ENCODE peak calls at places on chromosomes 13 and 19, in five cellular contexts. One of them, this sample, is unnamed.

GRCh38 chr13:57582032-57582431 is 49.5 kb upstream of the PCDH17 start:
- DNase-seq in A549: no peak
- DNase-seq in H1: peak
- DNase-seq in K562: no peak
- DNase-seq in HepG2: peak
- DNase-seq in this sample: no peak

GRCh38 chr13:25455146-25455545 is 83.4 kb downstream of the ATP8A2 start:
- DNase-seq in A549: no peak
- DNase-seq in H1: no peak
- DNase-seq in K562: no peak
- DNase-seq in HepG2: no peak
- DNase-seq in this sample: no peak

GRCh38 chr13:52738719-52739467 is 727 bp downstream of the CNMD start:
- DNase-seq in A549: no peak
- DNase-seq in H1: no peak
- DNase-seq in K562: peak
- DNase-seq in HepG2: no peak
- DNase-seq in this sample: peak

GRCh38 chr13:49409008-49409407 is 34.9 kb downstream of the CAB39L start:
- DNase-seq in A549: no peak
- DNase-seq in H1: no peak
- DNase-seq in K562: no peak
- DNase-seq in HepG2: no peak
- DNase-seq in this sample: no peak

GRCh38 chr13:20984879-20985278 is 76.5 kb downstream of the LATS2 start:
- DNase-seq in A549: no peak
- DNase-seq in H1: no peak
- DNase-seq in K562: no peak
- DNase-seq in HepG2: no peak
- DNase-seq in this sample: no peak

GRCh38 chr19:18300930-18301717 is 19.7 kb upstream of the JUND start:
- DNase-seq in A549: no peak
- DNase-seq in H1: no peak
- DNase-seq in K562: peak
- DNase-seq in HepG2: no peak
- DNase-seq in this sample: no peak

GRCh38 chr13:47135800-47136658 is 239.2 kb upstream of the HTR2A start:
- DNase-seq in A549: no peak
- DNase-seq in H1: no peak
- DNase-seq in K562: no peak
- DNase-seq in HepG2: no peak
- DNase-seq in this sample: no peak

GRCh38 chr13:109704771-109705628 is 81.4 kb downstream of the IRS2 start:
- DNase-seq in A549: peak
- DNase-seq in H1: no peak
- DNase-seq in K562: no peak
- DNase-seq in HepG2: no peak
- DNase-seq in this sample: no peak

GRCh38 chr13:109684836-109685602 is 101.4 kb downstream of the IRS2 start:
- DNase-seq in A549: no peak
- DNase-seq in H1: no peak
- DNase-seq in K562: no peak
- DNase-seq in HepG2: no peak
- DNase-seq in this sample: no peak

GRCh38 chr13:32039056-32039455 is 7.5 kb downstream of the FRY start:
- DNase-seq in A549: no peak
- DNase-seq in H1: no peak
- DNase-seq in K562: no peak
- DNase-seq in HepG2: no peak
- DNase-seq in this sample: no peak

GRCh38 chr19:51259348-51260245 is 8.7 kb downstream of the SIGLECL1 start:
- DNase-seq in A549: peak
- DNase-seq in H1: peak
- DNase-seq in K562: peak
- DNase-seq in HepG2: peak
- DNase-seq in this sample: peak

GRCh38 chr19:3270908-3271307 is 46.4 kb downstream of the CELF5 start:
- DNase-seq in A549: no peak
- DNase-seq in H1: no peak
- DNase-seq in K562: peak
- DNase-seq in HepG2: peak
- DNase-seq in this sample: no peak

GRCh38 chr13:109914111-109914510 is 127.7 kb upstream of the IRS2 start:
- DNase-seq in A549: no peak
- DNase-seq in H1: no peak
- DNase-seq in K562: no peak
- DNase-seq in HepG2: no peak
- DNase-seq in this sample: no peak

GRCh38 chr13:39415403-39415802 is 187.6 kb downstream of the LHFPL6 start:
- DNase-seq in A549: no peak
- DNase-seq in H1: no peak
- DNase-seq in K562: no peak
- DNase-seq in HepG2: no peak
- DNase-seq in this sample: peak

GRCh38 chr13:75455962-75456361 is 26.0 kb downstream of the TBC1D4 start:
- DNase-seq in A549: no peak
- DNase-seq in H1: no peak
- DNase-seq in K562: no peak
- DNase-seq in HepG2: no peak
- DNase-seq in this sample: no peak

GRCh38 chr19:29532956-29533355 is 7.2 kb downstream of the VSTM2B start:
- DNase-seq in A549: no peak
- DNase-seq in H1: no peak
- DNase-seq in K562: no peak
- DNase-seq in HepG2: no peak
- DNase-seq in this sample: no peak

GRCh38 chr13:101127741-101128353 is 288.5 kb downstream of the NALCN start:
- DNase-seq in A549: peak
- DNase-seq in H1: no peak
- DNase-seq in K562: peak
- DNase-seq in HepG2: peak
- DNase-seq in this sample: peak

GRCh38 chr13:98377635-98378378 is 199.1 kb downstream of the STK24 start:
- DNase-seq in A549: no peak
- DNase-seq in H1: no peak
- DNase-seq in K562: no peak
- DNase-seq in HepG2: no peak
- DNase-seq in this sample: no peak

GRCh38 chr13:27792393-27793218 is at the start of gene GSX1:
- DNase-seq in A549: peak
- DNase-seq in H1: peak
- DNase-seq in K562: peak
- DNase-seq in HepG2: peak
- DNase-seq in this sample: peak

GRCh38 chr13:94309997-94310842 is 169.3 kb downstream of the DCT start:
- DNase-seq in A549: no peak
- DNase-seq in H1: no peak
- DNase-seq in K562: no peak
- DNase-seq in HepG2: no peak
- DNase-seq in this sample: peak

GRCh38 chr13:106533101-106533939 is 2.1 kb downstream of the EFNB2 start:
- DNase-seq in A549: peak
- DNase-seq in H1: no peak
- DNase-seq in K562: no peak
- DNase-seq in HepG2: peak
- DNase-seq in this sample: peak

GRCh38 chr13:61954092-61954491 is 538.4 kb upstream of the PCDH20 start:
- DNase-seq in A549: no peak
- DNase-seq in H1: no peak
- DNase-seq in K562: no peak
- DNase-seq in HepG2: peak
- DNase-seq in this sample: peak

GRCh38 chr13:113061796-113062425 is 43.7 kb upstream of the F7 start:
- DNase-seq in A549: no peak
- DNase-seq in H1: no peak
- DNase-seq in K562: no peak
- DNase-seq in HepG2: no peak
- DNase-seq in this sample: no peak

GRCh38 chr19:52369463-52370340 is at the start of gene ZNF880:
- DNase-seq in A549: peak
- DNase-seq in H1: peak
- DNase-seq in K562: peak
- DNase-seq in HepG2: no peak
- DNase-seq in this sample: peak

GRCh38 chr19:8245869-8246835 is 37.0 kb downstream of the CERS4 start:
- DNase-seq in A549: no peak
- DNase-seq in H1: no peak
- DNase-seq in K562: no peak
- DNase-seq in HepG2: peak
- DNase-seq in this sample: no peak

GRCh38 chr19:47663911-47664771 is 49.1 kb upstream of the EHD2 start:
- DNase-seq in A549: peak
- DNase-seq in H1: no peak
- DNase-seq in K562: peak
- DNase-seq in HepG2: peak
- DNase-seq in this sample: no peak

GRCh38 chr19:41945135-41945766 is 13.9 kb downstream of the RABAC1 start:
- DNase-seq in A549: no peak
- DNase-seq in H1: no peak
- DNase-seq in K562: no peak
- DNase-seq in HepG2: no peak
- DNase-seq in this sample: no peak

GRCh38 chr19:827314-827709 is 325 bp upstream of the AZU1 start:
- DNase-seq in A549: no peak
- DNase-seq in H1: no peak
- DNase-seq in K562: no peak
- DNase-seq in HepG2: no peak
- DNase-seq in this sample: no peak

GRCh38 chr19:34217952-34218817 is 36.2 kb upstream of the GARRE1 start:
- DNase-seq in A549: no peak
- DNase-seq in H1: no peak
- DNase-seq in K562: peak
- DNase-seq in HepG2: no peak
- DNase-seq in this sample: peak

GRCh38 chr13:36275190-36276002 is 22.2 kb downstream of the CCDC169 start:
- DNase-seq in A549: peak
- DNase-seq in H1: no peak
- DNase-seq in K562: no peak
- DNase-seq in HepG2: peak
- DNase-seq in this sample: peak

GRCh38 chr19:16293133-16294085 is 31.2 kb upstream of the KLF2 start:
- DNase-seq in A549: peak
- DNase-seq in H1: no peak
- DNase-seq in K562: peak
- DNase-seq in HepG2: no peak
- DNase-seq in this sample: peak

GRCh38 chr19:3524075-3524842 is 14.7 kb upstream of the TEKTIP1 start:
- DNase-seq in A549: no peak
- DNase-seq in H1: no peak
- DNase-seq in K562: no peak
- DNase-seq in HepG2: no peak
- DNase-seq in this sample: no peak

GRCh38 chr19:53192771-53193533 is at the start of gene ZNF665:
- DNase-seq in A549: no peak
- DNase-seq in H1: no peak
- DNase-seq in K562: peak
- DNase-seq in HepG2: no peak
- DNase-seq in this sample: peak

GRCh38 chr19:16328824-16329482 is 4.3 kb downstream of the KLF2 start:
- DNase-seq in A549: no peak
- DNase-seq in H1: no peak
- DNase-seq in K562: no peak
- DNase-seq in HepG2: no peak
- DNase-seq in this sample: peak

GRCh38 chr19:54530866-54531265 is 28.2 kb downstream of the LAIR2 start:
- DNase-seq in A549: no peak
- DNase-seq in H1: no peak
- DNase-seq in K562: no peak
- DNase-seq in HepG2: no peak
- DNase-seq in this sample: no peak

GRCh38 chr13:50914301-50914700 is 4.7 kb downstream of the RNASEH2B start:
- DNase-seq in A549: no peak
- DNase-seq in H1: no peak
- DNase-seq in K562: no peak
- DNase-seq in HepG2: no peak
- DNase-seq in this sample: no peak

GRCh38 chr19:5839312-5840017 is at the start of gene FUT6:
- DNase-seq in A549: no peak
- DNase-seq in H1: no peak
- DNase-seq in K562: no peak
- DNase-seq in HepG2: peak
- DNase-seq in this sample: no peak
- H3K4me3 ChIP-seq in A549: no peak
- H3K4me3 ChIP-seq in H1: no peak
- H3K4me3 ChIP-seq in K562: no peak
- H3K4me3 ChIP-seq in HepG2: peak
- H3K4me3 ChIP-seq in this sample: no peak

GRCh38 chr19:9945319-9945966 is 9.1 kb upstream of the OLFM2 start:
- DNase-seq in A549: no peak
- DNase-seq in H1: no peak
- DNase-seq in K562: peak
- DNase-seq in HepG2: peak
- DNase-seq in this sample: peak
- TF ChIP-seq JUN in A549: no peak
- TF ChIP-seq JUN in H1: no peak
- TF ChIP-seq JUN in K562: no peak
- TF ChIP-seq JUN in HepG2: no peak
- TF ChIP-seq JUN in this sample: no peak

DNA sequence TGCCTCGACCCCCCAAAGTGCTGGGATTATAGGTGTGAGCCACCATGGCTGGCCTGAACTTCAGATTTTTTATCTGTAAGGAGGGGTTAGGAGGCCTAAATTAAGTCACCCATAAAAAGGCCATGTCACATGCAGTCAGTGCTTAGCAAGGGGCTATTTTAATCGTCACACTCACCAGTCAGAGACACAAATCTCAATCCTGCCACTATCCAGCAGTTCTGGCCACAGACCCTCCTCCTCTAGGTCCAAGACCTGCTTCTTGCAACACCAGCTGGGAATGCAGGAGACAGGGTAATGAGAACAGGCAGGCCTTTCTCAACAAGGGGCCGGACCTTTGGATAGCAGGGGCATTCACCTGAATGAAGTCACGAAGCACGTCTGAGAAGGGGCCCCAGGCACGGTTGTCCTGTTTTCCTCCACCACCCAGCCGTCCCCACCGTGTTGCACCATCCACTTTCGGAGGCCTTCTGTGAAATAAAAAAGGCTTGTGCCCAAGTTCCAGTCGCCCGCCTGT is 1.4 kb downstream of the FBXO27 start:
- DNase-seq in A549: no peak
- DNase-seq in H1: no peak
- DNase-seq in K562: no peak
- DNase-seq in HepG2: peak
- DNase-seq in this sample: no peak
- H3K4me3 ChIP-seq in A549: peak
- H3K4me3 ChIP-seq in H1: peak
- H3K4me3 ChIP-seq in K562: peak
- H3K4me3 ChIP-seq in HepG2: peak
- H3K4me3 ChIP-seq in this sample: no peak

DNA sequence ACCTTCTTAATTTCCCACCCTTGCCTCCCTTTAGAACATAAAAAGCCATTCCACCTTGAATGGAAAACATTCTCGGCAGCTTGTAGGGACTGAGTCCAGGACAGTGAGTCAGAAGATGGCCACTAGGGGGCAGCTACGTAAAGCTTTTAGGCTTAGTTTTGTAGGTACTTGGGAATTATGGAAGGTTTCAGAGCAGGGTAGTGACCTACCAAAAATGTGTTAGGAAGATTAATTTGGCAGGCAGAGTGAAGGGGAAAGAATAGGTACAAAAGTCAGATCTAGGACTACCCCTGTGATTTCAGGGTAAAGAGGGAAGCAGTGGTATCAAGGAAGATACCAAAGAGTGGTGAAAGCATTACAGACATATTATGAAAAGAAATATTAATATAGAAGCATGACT is 198.4 kb downstream of the NDFIP2 start:
- DNase-seq in A549: peak
- DNase-seq in H1: peak
- DNase-seq in K562: peak
- DNase-seq in HepG2: peak
- DNase-seq in this sample: peak
- TF ChIP-seq JUN in A549: no peak
- TF ChIP-seq JUN in H1: no peak
- TF ChIP-seq JUN in K562: no peak
- TF ChIP-seq JUN in HepG2: no peak
- TF ChIP-seq JUN in this sample: no peak

This sample was measured in endothelial cell of umbilical vein.